ENCODE peak calls at places on chromosomes 5 and 9, in four cellular contexts. C is WTC11, M is A549, I is HepG2. D is an unnamed sample.

GRCh38 chr9:90032296-90033029 is 427.7 kb downstream of the GADD45G start:
- DNase-seq in C (no peak), M (no peak), I (no peak), D (no peak)

GRCh38 chr5:74767579-74767913 is 497 bp downstream of the NSA2 start:
- DNase-seq in C (no peak), M (peak; percentile 54), I (peak; percentile 16), D (peak; percentile 48)

GRCh38 chr9:82924243-82924605 is 138.7 kb downstream of the RASEF start:
- DNase-seq in C (no peak), M (no peak), I (no peak), D (no peak)

GRCh38 chr9:109889456-109889855 is 109.5 kb downstream of the PALM2AKAP2 start:
- DNase-seq in C (no peak), M (no peak), I (no peak), D (no peak)

GRCh38 chr5:55338810-55339243 is 31.0 kb downstream of the MTREX start:
- DNase-seq in C (no peak), M (no peak), I (no peak), D (no peak)

GRCh38 chr9:18906656-18907395 is 126.2 kb downstream of the SAXO1 start:
- DNase-seq in C (no peak), M (no peak), I (no peak), D (no peak)

GRCh38 chr5:135158315-135158697 is 124.3 kb upstream of the PITX1 start:
- DNase-seq in C (no peak), M (no peak), I (no peak), D (no peak)

GRCh38 chr5:65137631-65138030 is 344.1 kb downstream of the ADAMTS6 start:
- DNase-seq in C (no peak), M (peak; percentile 31), I (no peak), D (no peak)

GRCh38 chr5:8906303-8906967 is 639.4 kb downstream of the SEMA5A start:
- DNase-seq in C (no peak), M (peak; percentile 4), I (no peak), D (no peak)

GRCh38 chr5:105218018-105218417 is 1655.4 kb upstream of the NUDT12 start:
- DNase-seq in C (no peak), M (no peak), I (no peak), D (no peak)

GRCh38 chr9:10232352-10232930 is 380.4 kb downstream of the PTPRD start:
- DNase-seq in C (no peak), M (no peak), I (no peak), D (no peak)

GRCh38 chr9:129436751-129437625 is 183.9 kb downstream of the C9orf50 start:
- DNase-seq in C (peak; percentile 32), M (no peak), I (no peak), D (peak; percentile 70)

GRCh38 chr9:10050016-10050415 is 562.8 kb downstream of the PTPRD start:
- DNase-seq in C (no peak), M (no peak), I (no peak), D (no peak)

GRCh38 chr9:88781500-88782391 is 209.5 kb upstream of the S1PR3 start:
- DNase-seq in C (peak; percentile 31), M (peak; percentile 48), I (peak; percentile 23), D (peak; percentile 62)

GRCh38 chr5:139495644-139496435 is 13.3 kb upstream of the STING1 start:
- DNase-seq in C (no peak), M (no peak), I (no peak), D (peak; percentile 4)

GRCh38 chr9:97562542-97562941 is 61.1 kb downstream of the TMOD1 start:
- DNase-seq in C (no peak), M (no peak), I (no peak), D (no peak)

DNA sequence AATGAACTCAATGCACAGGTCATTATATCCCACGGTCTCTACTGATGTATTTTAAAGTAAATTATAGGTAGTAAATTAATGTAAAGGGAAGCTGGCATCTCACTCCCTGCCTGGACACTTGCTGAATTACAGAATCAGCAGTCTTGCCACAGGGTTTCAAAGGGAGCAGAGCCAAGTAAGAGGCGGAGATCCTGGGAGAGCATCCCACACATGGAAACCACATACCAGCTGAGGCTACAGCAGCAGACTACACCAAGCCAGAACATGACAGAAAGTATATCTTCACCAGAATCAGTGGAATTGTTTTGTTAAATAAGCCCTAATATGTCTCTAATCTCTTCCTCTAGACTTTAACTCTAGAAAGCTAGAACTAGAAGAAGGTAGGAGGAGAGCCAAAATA is 1689.2 kb upstream of the WWC1 start:
- DNase-seq in C (no peak), M (no peak), I (no peak), D (no peak)
- TF ChIP-seq HMGXB4 in C (no peak), M (no peak), I (no peak), D (no peak)

GRCh38 chr5:93151896-93152295 is 429.1 kb downstream of the NR2F1-AS1 start:
- DNase-seq in C (no peak), M (no peak), I (no peak), D (no peak)

GRCh38 chr5:93151121-93151520 is 429.9 kb downstream of the NR2F1-AS1 start:
- DNase-seq in C (no peak), M (no peak), I (no peak), D (no peak)

GRCh38 chr5:93156566-93156965 is 424.5 kb downstream of the NR2F1-AS1 start:
- DNase-seq in C (no peak), M (no peak), I (no peak), D (no peak)

GRCh38 chr5:93150311-93151012 is 430.6 kb downstream of the NR2F1-AS1 start:
- DNase-seq in C (no peak), M (peak; percentile 3), I (no peak), D (no peak)

GRCh38 chr5:93154551-93154950 is 426.5 kb downstream of the NR2F1-AS1 start:
- DNase-seq in C (no peak), M (no peak), I (no peak), D (no peak)
- TF ChIP-seq HMGXB4 in C (no peak), M (no peak), I (no peak), D (no peak)

GRCh38 chr5:151819830-151820229 is 48.1 kb downstream of the G3BP1 start:
- DNase-seq in C (no peak), M (no peak), I (peak; percentile 92), D (no peak)
- TF ChIP-seq HMGXB4 in C (no peak), M (no peak), I (no peak), D (no peak)

DNA sequence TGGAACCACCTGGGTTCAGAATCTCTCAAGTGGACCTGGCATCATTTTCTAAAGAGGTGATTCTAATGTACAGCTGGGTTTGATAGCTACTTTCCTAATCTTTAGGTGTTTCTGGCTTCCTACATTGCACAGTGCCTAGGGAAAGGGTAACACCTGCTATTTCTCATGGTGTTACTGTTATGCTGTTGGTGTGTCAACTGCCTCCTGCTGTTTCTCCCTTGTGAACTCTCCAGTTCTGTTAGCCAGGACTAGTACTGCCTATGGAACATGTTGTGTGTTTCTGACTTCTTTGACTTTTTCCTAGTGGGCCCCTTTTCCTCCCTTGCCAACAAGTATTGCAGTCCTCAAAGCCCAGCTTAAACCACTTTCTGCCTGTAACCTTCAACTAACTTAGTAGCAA is 5.5 kb downstream of the ARHGEF28 start:
- DNase-seq in C (no peak), M (no peak), I (no peak), D (no peak)
- TF ChIP-seq HMGXB4 in C (no peak), M (no peak), I (no peak), D (no peak)

DNA sequence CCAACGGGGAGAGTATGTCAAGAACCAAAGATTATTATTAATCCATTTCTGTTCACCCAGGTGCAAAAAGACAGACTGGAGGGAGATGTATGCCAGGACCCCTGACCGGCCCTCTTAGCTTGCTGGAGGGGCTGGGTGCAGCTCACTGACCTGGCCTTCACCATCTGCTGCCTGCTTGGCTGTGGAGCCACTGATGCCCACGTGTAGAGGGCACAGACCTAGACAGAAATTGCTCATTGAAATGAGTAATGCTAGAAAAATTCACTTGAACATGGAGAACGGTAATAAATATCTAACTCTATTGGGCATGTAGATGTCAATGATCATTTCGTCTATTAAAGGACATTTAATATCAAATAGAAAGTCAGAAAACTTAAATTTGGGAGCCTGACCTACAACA is 58.8 kb upstream of the ERCC6L2 start:
- DNase-seq in C (no peak), M (peak; percentile 8), I (no peak), D (no peak)
- TF ChIP-seq HMGXB4 in C (no peak), M (no peak), I (no peak), D (no peak)

GRCh38 chr5:61599370-61600140 is 267.5 kb downstream of the ZSWIM6 start:
- DNase-seq in C (no peak), M (peak; percentile 98), I (peak; percentile 7), D (no peak)
- TF ChIP-seq HMGXB4 in C (no peak), M (no peak), I (no peak), D (no peak)

GRCh38 chr9:99075246-99075912 is 29.5 kb upstream of the TGFBR1 start:
- DNase-seq in C (no peak), M (no peak), I (no peak), D (peak; percentile 84)

GRCh38 chr9:99073347-99073746 is 31.6 kb upstream of the TGFBR1 start:
- DNase-seq in C (no peak), M (no peak), I (no peak), D (no peak)

GRCh38 chr9:99076030-99076429 is 28.9 kb upstream of the TGFBR1 start:
- DNase-seq in C (no peak), M (no peak), I (no peak), D (no peak)

GRCh38 chr9:99073985-99074901 is 30.7 kb upstream of the TGFBR1 start:
- DNase-seq in C (no peak), M (no peak), I (no peak), D (peak; percentile 44)

GRCh38 chr9:99074902-99075245 is 30.0 kb upstream of the TGFBR1 start:
- DNase-seq in C (no peak), M (no peak), I (no peak), D (no peak)
- TF ChIP-seq HMGXB4 in C (no peak), M (no peak), I (no peak), D (no peak)